ENCODE peak calls at places on chromosome 18, in seven cellular contexts. O, I, H, S, E, A and V are unnamed samples.
A peak's percentile ranks its signal among the peaks of the same experiment; 100 is the strongest.

GRCh38 chr18:58362027-58362575 is 266.8 kb downstream of the ALPK2 start:
- DNase-seq in O (no peak), I (no peak), H (peak; percentile 94), S (no peak), E (peak; percentile 93), A (no peak), V (peak; percentile 68)

GRCh38 chr18:41311571-41312240 is 643.3 kb upstream of the PIK3C3 start:
- DNase-seq in O (no peak), I (no peak), H (no peak), S (no peak), E (no peak), A (no peak), V (no peak)

GRCh38 chr18:5630057-5630765 is 86.4 kb upstream of the EPB41L3 start:
- DNase-seq in O (peak; percentile 54), I (peak; percentile 73), H (no peak), S (peak; percentile 74), E (peak; percentile 22), A (peak; percentile 57), V (no peak)

GRCh38 chr18:79528846-79529245 is 133.1 kb downstream of the NFATC1 start:
- DNase-seq in O (peak; percentile 50), I (peak; percentile 74), H (peak; percentile 57), S (peak; percentile 87), E (peak; percentile 20), A (peak; percentile 78), V (peak; percentile 0)

GRCh38 chr18:45777393-45777792 is 48.1 kb upstream of the SIGLEC15 start:
- DNase-seq in O (no peak), I (no peak), H (peak; percentile 96), S (no peak), E (peak; percentile 81), A (no peak), V (no peak)

GRCh38 chr18:24022141-24022540 is 7.6 kb downstream of the TTC39C start:
- DNase-seq in O (no peak), I (peak; percentile 51), H (peak; percentile 65), S (no peak), E (peak; percentile 36), A (no peak), V (no peak)

GRCh38 chr18:24659837-24660720 is 199.6 kb downstream of the HRH4 start:
- DNase-seq in O (no peak), I (peak; percentile 53), H (no peak), S (no peak), E (peak; percentile 36), A (no peak), V (no peak)

GRCh38 chr18:12007063-12007462 is 25.8 kb downstream of the IMPA2 start:
- DNase-seq in O (no peak), I (no peak), H (no peak), S (no peak), E (no peak), A (no peak), V (no peak)

GRCh38 chr18:40473221-40473620 is 1481.8 kb upstream of the PIK3C3 start:
- DNase-seq in O (no peak), I (no peak), H (peak; percentile 31), S (no peak), E (no peak), A (no peak), V (no peak)

GRCh38 chr18:63177822-63178525 is 141.6 kb downstream of the BCL2 start:
- DNase-seq in O (no peak), I (no peak), H (no peak), S (no peak), E (no peak), A (no peak), V (no peak)

GRCh38 chr18:64330161-64330560 is 181.3 kb upstream of the LINC00305 start:
- DNase-seq in O (no peak), I (no peak), H (no peak), S (peak; percentile 16), E (no peak), A (no peak), V (no peak)

GRCh38 chr18:29191263-29191662 is 1014.3 kb upstream of the CDH2 start:
- DNase-seq in O (no peak), I (no peak), H (peak; percentile 34), S (no peak), E (peak; percentile 19), A (no peak), V (no peak)

GRCh38 chr18:2515408-2515807 is 55.9 kb downstream of the METTL4 start:
- DNase-seq in O (no peak), I (no peak), H (peak; percentile 79), S (no peak), E (peak; percentile 85), A (no peak), V (peak; percentile 81)

GRCh38 chr18:80088823-80089222 is 20.2 kb upstream of the ADNP2 start:
- DNase-seq in O (no peak), I (peak; percentile 20), H (no peak), S (no peak), E (no peak), A (no peak), V (no peak)

GRCh38 chr18:13447621-13448020 is 229.1 kb downstream of the LDLRAD4 start:
- DNase-seq in O (no peak), I (no peak), H (peak; percentile 83), S (no peak), E (no peak), A (no peak), V (no peak)

GRCh38 chr18:44536041-44536440 is 144.6 kb upstream of the SETBP1 start:
- DNase-seq in O (no peak), I (no peak), H (peak; percentile 14), S (no peak), E (peak; percentile 65), A (no peak), V (peak; percentile 46)

GRCh38 chr18:67367540-67367939 is 149.0 kb downstream of the DSEL start:
- DNase-seq in O (no peak), I (no peak), H (no peak), S (no peak), E (peak; percentile 9), A (no peak), V (no peak)

GRCh38 chr18:40088130-40088529 is 1866.9 kb upstream of the PIK3C3 start:
- DNase-seq in O (no peak), I (no peak), H (no peak), S (no peak), E (no peak), A (no peak), V (no peak)

GRCh38 chr18:48728204-48728833 is 189.5 kb downstream of the CTIF start:
- DNase-seq in O (no peak), I (peak; percentile 34), H (peak; percentile 95), S (no peak), E (peak; percentile 87), A (no peak), V (peak; percentile 56)

GRCh38 chr18:26813043-26813442 is 52.5 kb downstream of the AQP4 start:
- DNase-seq in O (no peak), I (peak; percentile 17), H (no peak), S (peak; percentile 45), E (peak; percentile 67), A (no peak), V (no peak)

GRCh38 chr18:9885170-9886004 is at the start of gene TXNDC2:
- DNase-seq in O (no peak), I (no peak), H (peak; percentile 67), S (no peak), E (no peak), A (no peak), V (no peak)

GRCh38 chr18:5582849-5583667 is 39.3 kb upstream of the EPB41L3 start:
- DNase-seq in O (no peak), I (no peak), H (no peak), S (no peak), E (no peak), A (no peak), V (peak; percentile 59)

GRCh38 chr18:50836521-50836957 is 16.7 kb upstream of the MRO start:
- DNase-seq in O (no peak), I (peak; percentile 73), H (peak; percentile 87), S (no peak), E (peak; percentile 81), A (no peak), V (peak; percentile 53)

GRCh38 chr18:12155996-12156395 is 62.4 kb downstream of the ANKRD62 start:
- DNase-seq in O (no peak), I (peak; percentile 23), H (no peak), S (no peak), E (no peak), A (no peak), V (no peak)

GRCh38 chr18:9673296-9674251 is 34.5 kb upstream of the RAB31 start:
- DNase-seq in O (peak; percentile 2), I (peak; percentile 76), H (peak; percentile 89), S (no peak), E (peak; percentile 99), A (peak; percentile 7), V (peak; percentile 35)

GRCh38 chr18:69400253-69400975 is at the start of gene DOK6:
- DNase-seq in O (peak; percentile 49), I (peak; percentile 2), H (peak; percentile 67), S (peak; percentile 72), E (peak; percentile 19), A (no peak), V (peak; percentile 38)